ENCODE peak calls at places on chromosomes 12 and 14, in ten cellular contexts. One of them, this sample, is unnamed. For H3K36me3 and H3K9me3, the result is how much of the 10 kb centered on the place peaks cover.

GRCh38 chr12:7100239-7100638 is 8.0 kb upstream of the C1R start:
- DNase-seq in pancreas: no peak
- DNase-seq in left ventricle myocardium inferior: no peak
- DNase-seq in endodermal cell: no peak
- DNase-seq in fibroblast of lung: no peak
- DNase-seq in hepatocyte: no peak
- DNase-seq in lung: no peak
- DNase-seq in Caco-2: no peak
- DNase-seq in adrenal gland: no peak
- DNase-seq in A673: no peak
- DNase-seq in this sample: no peak

GRCh38 chr12:42733911-42734310 is 144.4 kb upstream of the PRICKLE1 start:
- DNase-seq in pancreas: no peak
- DNase-seq in left ventricle myocardium inferior: no peak
- DNase-seq in endodermal cell: no peak
- DNase-seq in fibroblast of lung: no peak
- DNase-seq in hepatocyte: no peak
- DNase-seq in lung: no peak
- DNase-seq in Caco-2: no peak
- DNase-seq in adrenal gland: no peak
- DNase-seq in A673: no peak
- DNase-seq in this sample: no peak

GRCh38 chr14:68638056-68638816 is 154.6 kb downstream of the ZFP36L1 start:
- DNase-seq in pancreas: no peak
- DNase-seq in left ventricle myocardium inferior: no peak
- DNase-seq in endodermal cell: peak
- DNase-seq in fibroblast of lung: peak
- DNase-seq in hepatocyte: peak
- DNase-seq in lung: no peak
- DNase-seq in Caco-2: peak
- DNase-seq in adrenal gland: no peak
- DNase-seq in A673: no peak
- DNase-seq in this sample: no peak

GRCh38 chr12:32031109-32031508 is 71.9 kb downstream of the RESF1 start:
- DNase-seq in pancreas: no peak
- DNase-seq in left ventricle myocardium inferior: no peak
- DNase-seq in endodermal cell: no peak
- DNase-seq in fibroblast of lung: no peak
- DNase-seq in hepatocyte: peak
- DNase-seq in lung: no peak
- DNase-seq in Caco-2: no peak
- DNase-seq in adrenal gland: no peak
- DNase-seq in A673: no peak
- DNase-seq in this sample: no peak

GRCh38 chr12:11653215-11653753 is 3.8 kb downstream of the ETV6 start:
- DNase-seq in pancreas: no peak
- DNase-seq in left ventricle myocardium inferior: no peak
- DNase-seq in endodermal cell: no peak
- DNase-seq in fibroblast of lung: peak
- DNase-seq in hepatocyte: no peak
- DNase-seq in lung: no peak
- DNase-seq in Caco-2: no peak
- DNase-seq in adrenal gland: no peak
- DNase-seq in A673: no peak
- DNase-seq in this sample: peak

GRCh38 chr12:3271639-3272038 is 194.5 kb downstream of the TSPAN9 start:
- DNase-seq in pancreas: no peak
- DNase-seq in left ventricle myocardium inferior: no peak
- DNase-seq in endodermal cell: no peak
- DNase-seq in fibroblast of lung: no peak
- DNase-seq in hepatocyte: no peak
- DNase-seq in lung: no peak
- DNase-seq in Caco-2: no peak
- DNase-seq in adrenal gland: no peak
- DNase-seq in A673: no peak
- DNase-seq in this sample: no peak

GRCh38 chr12:12214635-12215131 is 52.2 kb downstream of the LRP6 start:
- DNase-seq in pancreas: no peak
- DNase-seq in left ventricle myocardium inferior: no peak
- DNase-seq in endodermal cell: peak
- DNase-seq in fibroblast of lung: peak
- DNase-seq in hepatocyte: no peak
- DNase-seq in lung: no peak
- DNase-seq in Caco-2: no peak
- DNase-seq in adrenal gland: no peak
- DNase-seq in A673: peak
- DNase-seq in this sample: no peak

GRCh38 chr12:47987411-47988072 is 16.7 kb downstream of the COL2A1 start:
- DNase-seq in pancreas: no peak
- DNase-seq in left ventricle myocardium inferior: no peak
- DNase-seq in endodermal cell: no peak
- DNase-seq in fibroblast of lung: no peak
- DNase-seq in hepatocyte: no peak
- DNase-seq in lung: no peak
- DNase-seq in Caco-2: no peak
- DNase-seq in adrenal gland: no peak
- DNase-seq in A673: no peak
- DNase-seq in this sample: no peak

GRCh38 chr12:79407671-79408622 is 282.8 kb downstream of the PAWR start:
- DNase-seq in pancreas: no peak
- DNase-seq in left ventricle myocardium inferior: peak
- DNase-seq in endodermal cell: peak
- DNase-seq in fibroblast of lung: peak
- DNase-seq in hepatocyte: peak
- DNase-seq in lung: peak
- DNase-seq in Caco-2: peak
- DNase-seq in adrenal gland: peak
- DNase-seq in A673: peak
- DNase-seq in this sample: peak

GRCh38 chr12:120816363-120816762 is 87.8 kb downstream of the SPPL3 start:
- DNase-seq in pancreas: no peak
- DNase-seq in left ventricle myocardium inferior: no peak
- DNase-seq in endodermal cell: no peak
- DNase-seq in fibroblast of lung: no peak
- DNase-seq in hepatocyte: no peak
- DNase-seq in lung: no peak
- DNase-seq in Caco-2: no peak
- DNase-seq in adrenal gland: no peak
- DNase-seq in A673: no peak
- DNase-seq in this sample: no peak

GRCh38 chr14:96363751-96364336 is 518 bp downstream of the GSKIP start:
- DNase-seq in pancreas: peak
- DNase-seq in left ventricle myocardium inferior: no peak
- DNase-seq in endodermal cell: peak
- DNase-seq in fibroblast of lung: peak
- DNase-seq in hepatocyte: peak
- DNase-seq in lung: peak
- DNase-seq in Caco-2: peak
- DNase-seq in adrenal gland: peak
- DNase-seq in A673: peak
- DNase-seq in this sample: peak

GRCh38 chr12:110790301-110790700 is 47.6 kb upstream of the PPP1CC start:
- DNase-seq in pancreas: no peak
- DNase-seq in left ventricle myocardium inferior: no peak
- DNase-seq in endodermal cell: no peak
- DNase-seq in fibroblast of lung: peak
- DNase-seq in hepatocyte: no peak
- DNase-seq in lung: no peak
- DNase-seq in Caco-2: no peak
- DNase-seq in adrenal gland: no peak
- DNase-seq in A673: no peak
- DNase-seq in this sample: no peak

GRCh38 chr12:42997032-42997431 is 407.5 kb upstream of the PRICKLE1 start:
- DNase-seq in pancreas: no peak
- DNase-seq in left ventricle myocardium inferior: no peak
- DNase-seq in endodermal cell: no peak
- DNase-seq in fibroblast of lung: no peak
- DNase-seq in hepatocyte: peak
- DNase-seq in lung: no peak
- DNase-seq in Caco-2: no peak
- DNase-seq in adrenal gland: no peak
- DNase-seq in A673: no peak
- DNase-seq in this sample: no peak

GRCh38 chr12:124230117-124230757 is 64.7 kb upstream of the RFLNA start:
- DNase-seq in pancreas: no peak
- DNase-seq in left ventricle myocardium inferior: no peak
- DNase-seq in endodermal cell: no peak
- DNase-seq in fibroblast of lung: no peak
- DNase-seq in hepatocyte: no peak
- DNase-seq in lung: no peak
- DNase-seq in Caco-2: no peak
- DNase-seq in adrenal gland: no peak
- DNase-seq in A673: no peak
- DNase-seq in this sample: no peak

GRCh38 chr12:23987032-23987431 is 37.6 kb upstream of the SOX5 start:
- DNase-seq in pancreas: no peak
- DNase-seq in left ventricle myocardium inferior: no peak
- DNase-seq in endodermal cell: no peak
- DNase-seq in fibroblast of lung: no peak
- DNase-seq in hepatocyte: no peak
- DNase-seq in lung: no peak
- DNase-seq in Caco-2: no peak
- DNase-seq in adrenal gland: no peak
- DNase-seq in A673: no peak
- DNase-seq in this sample: no peak
- H3K36me3 ChIP-seq in pancreas: under half
- H3K36me3 ChIP-seq in left ventricle myocardium inferior: under half
- H3K36me3 ChIP-seq in endodermal cell: under half
- H3K36me3 ChIP-seq in fibroblast of lung: under half
- H3K36me3 ChIP-seq in hepatocyte: under half
- H3K36me3 ChIP-seq in lung: under half
- H3K36me3 ChIP-seq in Caco-2: under half
- H3K36me3 ChIP-seq in adrenal gland: under half
- H3K36me3 ChIP-seq in A673: under half
- H3K36me3 ChIP-seq in this sample: under half

DNA sequence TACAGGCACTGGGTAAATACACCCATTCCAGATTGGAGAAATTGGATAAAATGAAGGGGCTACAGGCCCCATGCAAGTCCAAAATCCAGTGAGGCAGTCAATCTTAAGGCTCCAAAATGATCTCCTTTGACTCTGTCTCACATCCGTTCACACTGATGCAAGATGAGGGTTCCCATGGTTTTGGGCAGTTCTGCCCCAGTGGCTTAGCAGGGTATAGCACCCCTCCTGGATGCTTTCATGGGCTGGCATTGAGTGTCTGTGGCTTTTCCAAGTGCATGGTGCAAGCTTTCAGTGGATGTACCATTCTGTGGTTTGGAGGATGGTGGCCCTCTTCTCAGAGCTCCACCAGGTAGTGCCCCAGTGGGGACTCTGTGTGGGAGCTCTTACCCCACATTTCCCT is 427.2 kb downstream of the TRHDE start:
- DNase-seq in pancreas: no peak
- DNase-seq in left ventricle myocardium inferior: no peak
- DNase-seq in endodermal cell: no peak
- DNase-seq in fibroblast of lung: no peak
- DNase-seq in hepatocyte: no peak
- DNase-seq in lung: no peak
- DNase-seq in Caco-2: no peak
- DNase-seq in adrenal gland: no peak
- DNase-seq in A673: no peak
- DNase-seq in this sample: no peak
- H3K9me3 ChIP-seq in pancreas: under half
- H3K9me3 ChIP-seq in left ventricle myocardium inferior: under half
- H3K9me3 ChIP-seq in endodermal cell: under half
- H3K9me3 ChIP-seq in fibroblast of lung: under half
- H3K9me3 ChIP-seq in hepatocyte: under half
- H3K9me3 ChIP-seq in lung: under half
- H3K9me3 ChIP-seq in Caco-2: under half
- H3K9me3 ChIP-seq in adrenal gland: under half
- H3K9me3 ChIP-seq in A673: under half
- H3K9me3 ChIP-seq in this sample: under half

GRCh38 chr12:20423557-20423956 is 55.2 kb downstream of the PDE3A start:
- DNase-seq in pancreas: no peak
- DNase-seq in left ventricle myocardium inferior: no peak
- DNase-seq in endodermal cell: peak
- DNase-seq in fibroblast of lung: no peak
- DNase-seq in hepatocyte: no peak
- DNase-seq in lung: no peak
- DNase-seq in Caco-2: no peak
- DNase-seq in adrenal gland: no peak
- DNase-seq in A673: no peak
- DNase-seq in this sample: no peak
- TF ChIP-seq CTCF in pancreas: no peak
- TF ChIP-seq CTCF in left ventricle myocardium inferior: peak
- TF ChIP-seq CTCF in endodermal cell: peak
- TF ChIP-seq CTCF in fibroblast of lung: no peak
- TF ChIP-seq CTCF in hepatocyte: no peak
- TF ChIP-seq CTCF in lung: no peak
- TF ChIP-seq CTCF in Caco-2: no peak
- TF ChIP-seq CTCF in adrenal gland: no peak
- TF ChIP-seq CTCF in A673: no peak
- TF ChIP-seq CTCF in this sample: no peak

DNA sequence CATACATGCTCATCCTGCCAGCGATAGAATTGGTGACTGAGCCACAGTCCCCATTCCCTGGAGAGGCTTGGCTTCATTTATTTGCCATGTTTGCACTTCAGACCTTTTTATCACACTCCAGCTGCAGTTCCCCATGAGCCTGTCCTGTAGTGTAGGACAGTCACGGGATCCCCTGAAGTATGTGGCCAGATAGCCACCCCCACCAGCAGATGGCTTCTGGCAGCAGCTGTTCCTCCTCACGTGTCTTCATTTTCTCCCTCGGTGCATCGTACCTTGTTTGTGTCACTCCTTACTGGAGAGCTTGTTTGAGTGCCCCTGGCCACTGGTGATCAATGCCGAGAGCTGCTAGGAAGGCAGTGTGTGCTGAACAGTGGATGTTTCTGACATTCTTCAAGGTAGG is 40.2 kb downstream of the UBE3B start:
- DNase-seq in pancreas: no peak
- DNase-seq in left ventricle myocardium inferior: no peak
- DNase-seq in endodermal cell: peak
- DNase-seq in fibroblast of lung: no peak
- DNase-seq in hepatocyte: no peak
- DNase-seq in lung: no peak
- DNase-seq in Caco-2: no peak
- DNase-seq in adrenal gland: no peak
- DNase-seq in A673: no peak
- DNase-seq in this sample: no peak
- H3K36me3 ChIP-seq in pancreas: under half
- H3K36me3 ChIP-seq in left ventricle myocardium inferior: half or more
- H3K36me3 ChIP-seq in endodermal cell: half or more
- H3K36me3 ChIP-seq in fibroblast of lung: under half
- H3K36me3 ChIP-seq in hepatocyte: under half
- H3K36me3 ChIP-seq in lung: half or more
- H3K36me3 ChIP-seq in Caco-2: under half
- H3K36me3 ChIP-seq in adrenal gland: under half
- H3K36me3 ChIP-seq in A673: under half
- H3K36me3 ChIP-seq in this sample: half or more

GRCh38 chr12:195191-195590 is 18.8 kb downstream of the SLC6A12 start:
- DNase-seq in pancreas: no peak
- DNase-seq in left ventricle myocardium inferior: no peak
- DNase-seq in endodermal cell: no peak
- DNase-seq in fibroblast of lung: no peak
- DNase-seq in hepatocyte: no peak
- DNase-seq in lung: no peak
- DNase-seq in Caco-2: no peak
- DNase-seq in adrenal gland: no peak
- DNase-seq in A673: no peak
- DNase-seq in this sample: no peak
- H3K9me3 ChIP-seq in pancreas: under half
- H3K9me3 ChIP-seq in left ventricle myocardium inferior: under half
- H3K9me3 ChIP-seq in endodermal cell: under half
- H3K9me3 ChIP-seq in fibroblast of lung: under half
- H3K9me3 ChIP-seq in hepatocyte: under half
- H3K9me3 ChIP-seq in lung: under half
- H3K9me3 ChIP-seq in Caco-2: under half
- H3K9me3 ChIP-seq in adrenal gland: under half
- H3K9me3 ChIP-seq in A673: under half
- H3K9me3 ChIP-seq in this sample: under half

This sample was measured in heart left ventricle.